ENCODE peak calls at places on chromosomes 7 and 10, in six cellular contexts. One of them, this sample, is unnamed.

GRCh38 chr7:76386691-76387260 is 22.7 kb downstream of the SSC4D start:
- DNase-seq in colonic mucosa: no peak
- DNase-seq in AG04450: no peak
- DNase-seq in HCT116: no peak
- DNase-seq in CD4-positive, alpha-beta T cell: no peak
- DNase-seq in fibroblast of lung: peak
- DNase-seq in this sample: no peak

GRCh38 chr10:130138479-130138866 is 2.3 kb downstream of the GLRX3 start:
- DNase-seq in colonic mucosa: no peak
- DNase-seq in AG04450: no peak
- DNase-seq in HCT116: peak
- DNase-seq in CD4-positive, alpha-beta T cell: no peak
- DNase-seq in fibroblast of lung: peak
- DNase-seq in this sample: peak

GRCh38 chr7:147298611-147299043 is 1182.0 kb downstream of the CNTNAP2 start:
- DNase-seq in colonic mucosa: no peak
- DNase-seq in AG04450: peak
- DNase-seq in HCT116: no peak
- DNase-seq in CD4-positive, alpha-beta T cell: no peak
- DNase-seq in fibroblast of lung: peak
- DNase-seq in this sample: no peak

GRCh38 chr7:92260248-92260781 is 14.5 kb downstream of the ANKIB1 start:
- DNase-seq in colonic mucosa: no peak
- DNase-seq in AG04450: no peak
- DNase-seq in HCT116: peak
- DNase-seq in CD4-positive, alpha-beta T cell: no peak
- DNase-seq in fibroblast of lung: peak
- DNase-seq in this sample: peak

GRCh38 chr10:92239600-92240288 is 51.1 kb downstream of the CPEB3 start:
- DNase-seq in colonic mucosa: peak
- DNase-seq in AG04450: no peak
- DNase-seq in HCT116: no peak
- DNase-seq in CD4-positive, alpha-beta T cell: no peak
- DNase-seq in fibroblast of lung: peak
- DNase-seq in this sample: peak

GRCh38 chr10:118754132-118754555 is 626 bp downstream of the CACUL1 start:
- DNase-seq in colonic mucosa: peak
- DNase-seq in AG04450: no peak
- DNase-seq in HCT116: no peak
- DNase-seq in CD4-positive, alpha-beta T cell: peak
- DNase-seq in fibroblast of lung: peak
- DNase-seq in this sample: peak

GRCh38 chr7:123966936-123967335 is 41.9 kb downstream of the SPAM1 start:
- DNase-seq in colonic mucosa: no peak
- DNase-seq in AG04450: no peak
- DNase-seq in HCT116: no peak
- DNase-seq in CD4-positive, alpha-beta T cell: no peak
- DNase-seq in fibroblast of lung: no peak
- DNase-seq in this sample: no peak

GRCh38 chr7:57403601-57404342 is 46.2 kb upstream of the ZNF716 start:
- DNase-seq in colonic mucosa: no peak
- DNase-seq in AG04450: no peak
- DNase-seq in HCT116: no peak
- DNase-seq in CD4-positive, alpha-beta T cell: no peak
- DNase-seq in fibroblast of lung: no peak
- DNase-seq in this sample: no peak

GRCh38 chr10:101231912-101232689 is 2.8 kb upstream of the LBX1 start:
- DNase-seq in colonic mucosa: no peak
- DNase-seq in AG04450: no peak
- DNase-seq in HCT116: no peak
- DNase-seq in CD4-positive, alpha-beta T cell: no peak
- DNase-seq in fibroblast of lung: no peak
- DNase-seq in this sample: no peak

GRCh38 chr7:17689361-17689760 is 250.9 kb downstream of the SNX13 start:
- DNase-seq in colonic mucosa: no peak
- DNase-seq in AG04450: no peak
- DNase-seq in HCT116: no peak
- DNase-seq in CD4-positive, alpha-beta T cell: no peak
- DNase-seq in fibroblast of lung: no peak
- DNase-seq in this sample: no peak

GRCh38 chr10:113230018-113230610 is 280.1 kb downstream of the TCF7L2 start:
- DNase-seq in colonic mucosa: no peak
- DNase-seq in AG04450: no peak
- DNase-seq in HCT116: no peak
- DNase-seq in CD4-positive, alpha-beta T cell: no peak
- DNase-seq in fibroblast of lung: no peak
- DNase-seq in this sample: no peak

GRCh38 chr10:96125142-96125515 is 5.0 kb upstream of the ZNF518A start:
- DNase-seq in colonic mucosa: no peak
- DNase-seq in AG04450: no peak
- DNase-seq in HCT116: no peak
- DNase-seq in CD4-positive, alpha-beta T cell: no peak
- DNase-seq in fibroblast of lung: no peak
- DNase-seq in this sample: no peak

GRCh38 chr7:37977243-37977642 is 56.8 kb downstream of the EPDR1 start:
- DNase-seq in colonic mucosa: no peak
- DNase-seq in AG04450: no peak
- DNase-seq in HCT116: no peak
- DNase-seq in CD4-positive, alpha-beta T cell: no peak
- DNase-seq in fibroblast of lung: no peak
- DNase-seq in this sample: no peak

GRCh38 chr10:83994351-83994750 is 145.0 kb upstream of the GHITM start:
- DNase-seq in colonic mucosa: no peak
- DNase-seq in AG04450: no peak
- DNase-seq in HCT116: no peak
- DNase-seq in CD4-positive, alpha-beta T cell: no peak
- DNase-seq in fibroblast of lung: no peak
- DNase-seq in this sample: no peak

GRCh38 chr10:83995932-83996331 is 143.4 kb upstream of the GHITM start:
- DNase-seq in colonic mucosa: no peak
- DNase-seq in AG04450: no peak
- DNase-seq in HCT116: no peak
- DNase-seq in CD4-positive, alpha-beta T cell: no peak
- DNase-seq in fibroblast of lung: no peak
- DNase-seq in this sample: no peak

GRCh38 chr10:83990126-83990525 is 149.2 kb upstream of the GHITM start:
- DNase-seq in colonic mucosa: no peak
- DNase-seq in AG04450: no peak
- DNase-seq in HCT116: no peak
- DNase-seq in CD4-positive, alpha-beta T cell: no peak
- DNase-seq in fibroblast of lung: no peak
- DNase-seq in this sample: no peak

GRCh38 chr10:83988435-83988834 is 150.9 kb upstream of the GHITM start:
- DNase-seq in colonic mucosa: no peak
- DNase-seq in AG04450: no peak
- DNase-seq in HCT116: no peak
- DNase-seq in CD4-positive, alpha-beta T cell: no peak
- DNase-seq in fibroblast of lung: no peak
- DNase-seq in this sample: no peak

GRCh38 chr10:83991986-83992753 is 147.1 kb upstream of the GHITM start:
- DNase-seq in colonic mucosa: peak
- DNase-seq in AG04450: no peak
- DNase-seq in HCT116: peak
- DNase-seq in CD4-positive, alpha-beta T cell: no peak
- DNase-seq in fibroblast of lung: peak
- DNase-seq in this sample: no peak
- TF ChIP-seq CTCF in colonic mucosa: no peak
- TF ChIP-seq CTCF in AG04450: no peak
- TF ChIP-seq CTCF in HCT116: peak
- TF ChIP-seq CTCF in CD4-positive, alpha-beta T cell: no peak
- TF ChIP-seq CTCF in fibroblast of lung: no peak
- TF ChIP-seq CTCF in this sample: no peak

GRCh38 chr7:47496064-47496665 is 85.7 kb downstream of the TNS3 start:
- DNase-seq in colonic mucosa: no peak
- DNase-seq in AG04450: no peak
- DNase-seq in HCT116: no peak
- DNase-seq in CD4-positive, alpha-beta T cell: no peak
- DNase-seq in fibroblast of lung: no peak
- DNase-seq in this sample: no peak
- H3K27ac ChIP-seq in colonic mucosa: no peak
- H3K27ac ChIP-seq in AG04450: no peak
- H3K27ac ChIP-seq in HCT116: no peak
- H3K27ac ChIP-seq in CD4-positive, alpha-beta T cell: no peak
- H3K27ac ChIP-seq in fibroblast of lung: no peak
- H3K27ac ChIP-seq in this sample: peak

DNA sequence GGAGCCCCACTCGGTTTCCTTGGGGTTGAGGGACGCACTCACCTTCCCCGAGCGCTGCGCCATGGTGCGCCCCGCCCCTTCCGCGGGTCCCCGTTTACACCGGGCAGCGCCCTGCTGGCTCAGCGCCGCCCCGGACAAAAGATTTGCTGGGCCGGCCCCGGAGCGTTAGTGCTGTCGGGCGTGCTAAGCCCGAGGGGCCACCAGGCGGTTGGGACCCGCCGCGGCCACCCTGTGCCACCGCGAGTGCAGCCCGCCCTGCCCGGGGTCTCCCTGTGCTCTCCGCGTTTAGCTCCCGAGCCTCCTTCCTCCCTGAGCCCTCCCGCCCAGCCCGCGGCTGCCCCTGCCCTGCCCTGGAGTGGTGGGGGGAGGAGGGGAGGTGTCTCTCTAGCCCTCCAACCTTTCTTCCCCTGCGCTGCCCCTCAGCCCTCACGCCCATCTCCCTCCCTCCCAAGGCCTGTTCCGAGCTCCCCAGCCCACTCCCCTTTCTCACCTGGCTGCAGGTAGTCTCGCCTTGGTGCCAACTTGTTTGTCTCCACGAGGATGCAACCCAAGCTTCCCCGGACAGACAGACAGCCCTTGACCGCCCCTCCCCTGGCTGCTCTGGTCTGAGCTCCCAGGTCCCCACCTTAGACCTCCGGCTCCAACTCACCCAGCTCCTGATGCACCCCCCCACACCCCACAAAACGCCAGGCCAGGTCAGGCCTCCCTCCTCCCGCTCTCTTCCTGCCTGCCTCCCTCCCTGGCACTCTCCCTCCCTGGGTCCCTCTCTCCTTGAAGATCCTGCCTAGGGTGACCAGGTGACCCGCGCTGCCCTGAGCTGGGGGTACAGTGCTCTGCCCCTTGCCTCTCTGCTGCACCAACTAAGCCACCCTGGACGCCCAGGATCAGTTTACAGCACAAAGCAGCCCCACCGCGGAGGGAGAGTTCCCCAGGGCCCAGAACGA is at the start of gene CRYGN:
- DNase-seq in colonic mucosa: no peak
- DNase-seq in AG04450: no peak
- DNase-seq in HCT116: no peak
- DNase-seq in CD4-positive, alpha-beta T cell: no peak
- DNase-seq in fibroblast of lung: no peak
- DNase-seq in this sample: no peak
- TF ChIP-seq CTCF in colonic mucosa: no peak
- TF ChIP-seq CTCF in AG04450: no peak
- TF ChIP-seq CTCF in HCT116: no peak
- TF ChIP-seq CTCF in CD4-positive, alpha-beta T cell: no peak
- TF ChIP-seq CTCF in fibroblast of lung: no peak
- TF ChIP-seq CTCF in this sample: no peak

DNA sequence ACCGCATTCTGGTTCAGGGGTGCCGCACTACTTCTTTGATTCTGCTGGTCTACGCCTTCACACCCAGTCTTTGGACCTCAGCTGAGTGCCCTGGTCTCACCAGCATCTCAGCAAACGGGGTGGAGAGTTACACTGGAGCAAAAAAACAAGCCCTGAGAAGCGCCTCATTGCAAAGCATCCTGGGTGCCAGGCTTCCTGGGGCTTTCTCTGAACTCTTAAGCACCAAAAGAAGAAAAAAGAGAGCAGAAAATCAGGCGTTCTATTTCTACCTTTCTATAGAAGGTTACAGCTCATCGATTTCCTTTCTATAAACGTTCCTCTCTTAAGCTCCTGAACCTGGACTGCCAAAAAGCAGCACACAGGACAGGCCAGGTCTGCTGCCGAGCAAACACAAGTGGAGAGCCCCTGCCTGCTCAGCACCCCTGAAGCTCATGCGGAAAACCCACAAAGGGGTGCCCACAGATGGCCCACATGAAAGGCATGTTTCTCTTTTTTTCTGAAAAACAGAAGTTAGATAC is 217.9 kb downstream of the SFMBT2 start:
- DNase-seq in colonic mucosa: no peak
- DNase-seq in AG04450: no peak
- DNase-seq in HCT116: no peak
- DNase-seq in CD4-positive, alpha-beta T cell: peak
- DNase-seq in fibroblast of lung: no peak
- DNase-seq in this sample: no peak
- H3K27ac ChIP-seq in colonic mucosa: no peak
- H3K27ac ChIP-seq in AG04450: no peak
- H3K27ac ChIP-seq in HCT116: no peak
- H3K27ac ChIP-seq in CD4-positive, alpha-beta T cell: peak
- H3K27ac ChIP-seq in fibroblast of lung: no peak
- H3K27ac ChIP-seq in this sample: no peak

DNA sequence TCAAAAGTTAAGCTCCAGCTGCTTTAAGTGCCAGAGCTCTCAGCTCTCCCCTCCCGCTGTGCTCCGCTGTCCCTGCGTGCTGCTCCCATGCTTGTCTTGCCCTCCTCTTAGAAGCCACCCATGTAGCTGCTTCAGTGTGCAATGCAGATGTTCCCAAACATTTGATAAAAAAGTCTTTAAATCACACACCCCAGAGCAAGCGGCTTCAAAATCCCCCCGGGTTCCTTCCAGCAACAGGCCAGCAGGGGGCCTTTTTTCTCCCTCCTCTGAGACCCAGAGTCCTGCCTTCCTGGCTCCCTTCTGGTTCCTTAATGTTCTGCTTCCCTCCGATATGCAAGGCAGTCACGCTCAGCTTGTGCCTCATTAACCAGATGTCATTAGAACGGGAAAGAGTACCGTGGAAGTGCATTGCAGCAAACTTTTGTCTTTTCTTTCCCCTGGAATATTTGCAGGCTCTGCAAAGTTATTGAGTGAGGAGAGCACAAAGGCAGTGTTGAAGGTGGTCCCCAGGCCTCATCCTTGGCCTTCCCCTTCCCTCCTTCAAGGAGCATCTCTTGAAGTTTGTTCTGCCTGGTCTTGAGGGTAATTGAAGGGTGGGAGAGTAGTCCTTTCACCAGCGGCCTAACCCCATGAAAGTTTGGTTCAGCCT is 25.5 kb downstream of the LDB3 start:
- DNase-seq in colonic mucosa: peak
- DNase-seq in AG04450: no peak
- DNase-seq in HCT116: no peak
- DNase-seq in CD4-positive, alpha-beta T cell: no peak
- DNase-seq in fibroblast of lung: peak
- DNase-seq in this sample: peak
- TF ChIP-seq CTCF in colonic mucosa: peak
- TF ChIP-seq CTCF in AG04450: peak
- TF ChIP-seq CTCF in HCT116: peak
- TF ChIP-seq CTCF in CD4-positive, alpha-beta T cell: peak
- TF ChIP-seq CTCF in fibroblast of lung: peak
- TF ChIP-seq CTCF in this sample: peak

This sample was measured in RWPE1.